ENCODE peak calls at places on chromosomes 11 and 22, in seven cellular contexts. B is A549, Y is K562, F is H1, P is endothelial cell of umbilical vein, I is HCT116, G is HepG2. R is an unnamed sample.

GRCh38 chr11:36095716-36096115 is 151.9 kb downstream of the LDLRAD3 start:
- DNase-seq in B (no peak), P (no peak), G (no peak), I (no peak), Y (no peak), F (no peak), R (no peak)

GRCh38 chr11:62030071-62030684 is 62.7 kb upstream of the FTH1 start:
- DNase-seq in G (no peak), I (no peak), Y (no peak), F (peak), B (no peak), P (no peak), R (no peak)

GRCh38 chr11:107562647-107563208 is 2.8 kb downstream of the ALKBH8 start:
- DNase-seq in Y (no peak), F (no peak), G (peak), P (peak), I (peak), B (peak), R (no peak)

GRCh38 chr11:2987881-2988280 is 4.2 kb downstream of the NAP1L4 start:
- DNase-seq in Y (no peak), G (no peak), I (no peak), P (peak), F (no peak), B (no peak), R (no peak)

GRCh38 chr11:16091862-16092261 is 264.5 kb downstream of the SOX6 start:
- DNase-seq in B (no peak), G (no peak), I (no peak), F (no peak), Y (no peak), P (no peak), R (no peak)

GRCh38 chr22:45162531-45162930 is 1.2 kb upstream of the NUP50 start:
- DNase-seq in F (no peak), B (no peak), Y (no peak), G (no peak), P (peak), I (no peak), R (no peak)

GRCh38 chr11:56799691-56800090 is 51.2 kb upstream of the OR9G4 start:
- DNase-seq in I (no peak), F (no peak), P (no peak), B (no peak), G (no peak), Y (no peak), R (no peak)

GRCh38 chr11:13380731-13381130 is 82.3 kb downstream of the BTBD10 start:
- DNase-seq in G (no peak), P (no peak), Y (no peak), F (no peak), I (no peak), B (no peak), R (no peak)

GRCh38 chr11:133945087-133945974 is 11.4 kb downstream of the IGSF9B start:
- DNase-seq in P (no peak), I (no peak), F (no peak), G (no peak), Y (no peak), B (no peak), R (peak)

GRCh38 chr11:17793642-17794170 is 59.1 kb downstream of the KCNC1 start:
- DNase-seq in B (no peak), P (no peak), Y (no peak), I (no peak), F (no peak), G (no peak), R (no peak)

GRCh38 chr11:70082829-70083228 is 4.7 kb downstream of the ANO1 start:
- DNase-seq in I (no peak), B (no peak), G (no peak), P (peak), F (no peak), Y (peak), R (no peak)

GRCh38 chr11:88402192-88402715 is 64.7 kb upstream of the CTSC start:
- DNase-seq in I (no peak), Y (no peak), G (no peak), F (no peak), P (peak), B (peak), R (no peak)

GRCh38 chr11:28585007-28585406 is 476.8 kb downstream of the METTL15 start:
- DNase-seq in Y (no peak), F (no peak), P (no peak), I (no peak), B (no peak), G (no peak), R (no peak)

GRCh38 chr11:129280027-129280811 is 88.1 kb upstream of the ARHGAP32 start:
- DNase-seq in F (no peak), I (no peak), B (no peak), Y (no peak), P (no peak), G (peak), R (peak)

GRCh38 chr11:77067776-77068460 is 1.1 kb downstream of the CAPN5 start:
- DNase-seq in G (no peak), P (no peak), B (no peak), F (no peak), I (no peak), Y (no peak), R (no peak)

GRCh38 chr22:49712195-49712791 is 115.4 kb downstream of the BRD1 start:
- DNase-seq in I (no peak), P (no peak), Y (peak), G (no peak), B (no peak), F (peak), R (no peak)

GRCh38 chr11:78313181-78313788 is 104.3 kb downstream of the GAB2 start:
- DNase-seq in I (peak), F (no peak), G (peak), P (peak), Y (no peak), B (no peak), R (no peak)

GRCh38 chr22:32020117-32020516 is 22.9 kb upstream of the SLC5A1 start:
- DNase-seq in F (no peak), Y (no peak), B (no peak), P (peak), I (peak), G (peak), R (no peak)

GRCh38 chr11:71927813-71928738 is at the start of gene XNDC1N:
- DNase-seq in I (peak), F (peak), G (peak), Y (peak), B (peak), P (peak), R (peak)

GRCh38 chr11:131841028-131841427 is 470.6 kb downstream of the NTM start:
- DNase-seq in P (peak), Y (no peak), I (no peak), G (no peak), B (no peak), F (no peak), R (no peak)

GRCh38 chr11:116862951-116863350 is 25.5 kb upstream of the APOA1 start:
- DNase-seq in G (no peak), Y (no peak), P (no peak), F (no peak), B (no peak), I (no peak), R (no peak)

GRCh38 chr11:12811861-12812260 is 137.6 kb downstream of the TEAD1 start:
- DNase-seq in F (no peak), B (no peak), P (no peak), I (no peak), Y (no peak), G (no peak), R (no peak)

GRCh38 chr11:65476632-65477270 is 22.1 kb upstream of the MALAT1 start:
- DNase-seq in P (peak), Y (no peak), B (no peak), I (no peak), G (no peak), F (no peak), R (no peak)

GRCh38 chr11:57462597-57462996 is 2.3 kb downstream of the RTN4RL2 start:
- DNase-seq in G (no peak), I (no peak), F (no peak), Y (no peak), P (no peak), B (no peak), R (no peak)

GRCh38 chr11:110526323-110526722 is 96.6 kb downstream of the FDX1 start:
- DNase-seq in I (no peak), G (no peak), B (no peak), Y (no peak), F (no peak), P (no peak), R (no peak)

GRCh38 chr22:20957691-20958440 is 9.2 kb upstream of the AIFM3 start:
- DNase-seq in G (no peak), I (no peak), B (peak), P (no peak), F (peak), Y (no peak), R (peak)

GRCh38 chr11:112453601-112454577 is 193.2 kb upstream of the PLET1 start:
- DNase-seq in I (peak), G (peak), F (peak), P (peak), Y (peak), B (peak), R (peak)

GRCh38 chr11:11769782-11770181 is 72.0 kb upstream of the USP47 start:
- DNase-seq in Y (no peak), I (no peak), F (no peak), B (no peak), G (no peak), P (no peak), R (no peak)

GRCh38 chr11:11770274-11770673 is 71.5 kb upstream of the USP47 start:
- DNase-seq in G (no peak), F (no peak), P (no peak), B (no peak), I (no peak), Y (no peak), R (no peak)

GRCh38 chr11:11770921-11771484 is 70.8 kb upstream of the USP47 start:
- DNase-seq in B (no peak), F (no peak), Y (no peak), G (no peak), I (no peak), P (no peak), R (no peak)

GRCh38 chr11:11774928-11775327 is 66.8 kb upstream of the USP47 start:
- DNase-seq in P (no peak), I (no peak), Y (no peak), F (no peak), G (no peak), B (no peak), R (no peak)

DNA sequence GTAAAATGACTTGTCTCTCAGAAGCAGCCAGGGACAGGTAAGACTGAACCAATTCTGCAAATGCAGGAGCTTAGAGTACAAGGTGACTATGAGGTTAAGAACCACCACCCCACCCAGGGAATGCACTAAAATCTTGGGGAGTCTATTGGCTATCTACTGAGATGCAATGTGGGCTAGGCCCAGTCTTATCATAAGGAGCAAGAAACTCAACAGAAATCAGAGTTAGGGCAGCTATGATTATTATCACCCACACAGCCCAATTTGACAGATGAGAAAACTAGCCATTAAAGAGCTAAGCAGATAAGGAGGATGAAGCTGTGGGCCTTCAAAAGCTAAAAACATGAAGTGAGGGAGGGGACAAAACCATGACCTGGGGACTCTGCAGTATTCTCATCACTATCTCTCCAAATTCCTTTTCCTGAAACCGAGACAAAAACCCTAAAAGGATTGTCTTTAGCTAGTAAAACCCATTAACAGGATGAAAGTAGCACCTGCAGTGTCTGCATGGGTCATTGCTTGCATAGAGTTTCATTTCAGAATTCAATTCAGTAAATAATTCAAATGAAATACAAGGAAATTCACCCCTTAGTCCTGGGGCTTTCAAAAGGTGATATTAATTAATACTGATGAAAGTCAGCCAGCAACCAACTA is 68.8 kb upstream of the USP47 start:
- DNase-seq in P (no peak), B (no peak), G (no peak), F (no peak), I (no peak), Y (no peak), R (no peak)
- H3K4me2 ChIP-seq in P (no peak), B (no peak), G (no peak), F (no peak), I (no peak), Y (no peak), R (no peak)

GRCh38 chr22:47355776-47356432 is 593.5 kb downstream of the TBC1D22A start:
- DNase-seq in P (no peak), I (no peak), B (no peak), G (no peak), Y (no peak), F (no peak), R (no peak)
- TF ChIP-seq MAX in P (no peak), I (no peak), B (no peak), G (no peak), Y (no peak), F (no peak), R (no peak)

DNA sequence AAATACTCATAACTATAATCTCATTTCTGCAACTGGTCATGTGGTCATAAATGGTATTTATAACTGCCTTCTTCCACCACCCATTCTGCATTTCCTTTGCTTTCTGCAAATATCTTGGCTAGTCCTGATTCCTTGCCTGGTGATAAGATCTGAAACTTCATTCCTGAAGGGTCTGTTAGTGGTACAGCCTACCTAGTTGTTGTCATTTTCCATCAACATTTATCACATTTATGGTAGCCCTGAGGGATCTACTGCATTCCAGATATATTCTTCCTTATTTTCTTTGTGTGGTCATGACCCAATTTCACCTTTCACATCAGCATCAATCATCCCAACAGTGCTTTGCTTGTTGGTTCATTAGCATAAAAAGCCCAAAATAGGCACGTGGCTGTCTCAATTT is 50.1 kb downstream of the DDX6 start:
- DNase-seq in I (no peak), G (no peak), B (no peak), Y (no peak), P (no peak), F (no peak), R (no peak)
- H3K4me2 ChIP-seq in I (no peak), G (no peak), B (no peak), Y (no peak), P (no peak), F (no peak), R (no peak)

GRCh38 chr11:200224-201003 is 6.8 kb downstream of the BET1L start:
- DNase-seq in P (no peak), G (no peak), B (no peak), F (peak), I (no peak), Y (no peak), R (no peak)
- TF ChIP-seq MAX in P (no peak), G (no peak), B (no peak), F (no peak), I (no peak), Y (no peak), R (no peak)

GRCh38 chr22:48021946-48022345 is 1259.5 kb downstream of the TBC1D22A start:
- DNase-seq in P (no peak), F (no peak), B (no peak), G (no peak), I (no peak), Y (no peak), R (no peak)
- H3K4me2 ChIP-seq in P (no peak), F (no peak), B (no peak), G (no peak), I (no peak), Y (no peak), R (no peak)

DNA sequence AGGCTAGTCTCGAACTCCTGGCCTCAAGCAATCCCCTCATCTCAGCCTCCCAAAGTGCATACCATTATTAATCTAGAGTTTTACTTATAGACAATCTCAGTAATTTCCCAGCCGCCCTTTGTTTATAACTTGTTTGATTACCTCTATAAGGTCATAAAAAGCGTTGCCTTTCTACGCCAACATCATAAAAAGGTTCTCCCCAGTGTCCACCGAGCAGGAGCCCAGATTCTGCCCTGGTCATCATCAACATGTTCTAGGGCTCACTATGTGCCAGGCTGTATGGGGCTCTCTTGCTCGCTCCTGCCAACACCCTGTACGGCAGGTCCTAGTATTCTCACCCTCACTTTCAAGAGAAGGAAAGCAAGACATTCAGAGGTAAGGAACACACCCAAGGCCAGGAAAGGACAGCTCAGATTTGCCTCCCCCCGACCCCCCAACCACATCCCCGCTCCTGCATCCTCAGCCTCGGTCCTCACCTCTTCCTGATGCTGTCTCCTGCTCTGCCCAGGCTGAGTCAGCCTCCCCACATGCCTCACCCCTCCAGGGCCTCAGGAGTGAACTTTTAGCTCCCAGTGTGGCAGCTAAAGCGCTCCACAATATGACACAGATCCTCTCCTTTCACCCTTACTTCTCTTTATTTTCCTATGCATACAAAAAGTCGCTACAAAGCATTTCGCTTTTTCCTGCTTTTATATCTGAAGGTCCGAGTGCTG is 14.3 kb downstream of the ARFGAP3 start:
- DNase-seq in I (no peak), B (no peak), P (no peak), F (no peak), Y (no peak), G (no peak), R (no peak)
- TF ChIP-seq MAX in I (no peak), B (no peak), P (no peak), F (no peak), Y (no peak), G (no peak), R (no peak)

GRCh38 chr11:82898242-82898641 is 2.0 kb downstream of the PRCP start:
- DNase-seq in I (no peak), B (no peak), Y (no peak), F (no peak), P (no peak), G (no peak), R (no peak)
- H3K4me2 ChIP-seq in I (no peak), B (no peak), Y (no peak), F (no peak), P (peak), G (peak), R (no peak)

GRCh38 chr11:86669424-86669823 is 3.0 kb downstream of the ME3 start:
- DNase-seq in B (no peak), I (no peak), G (no peak), Y (no peak), F (no peak), P (no peak), R (no peak)

GRCh38 chr11:86671386-86672006 is 920 bp downstream of the ME3 start:
- DNase-seq in Y (no peak), P (peak), I (no peak), G (no peak), B (peak), F (peak), R (no peak)

GRCh38 chr11:86668929-86669328 is 3.5 kb downstream of the ME3 start:
- DNase-seq in I (no peak), F (no peak), P (no peak), Y (no peak), B (no peak), G (no peak), R (no peak)

GRCh38 chr11:86672007-86672621 is at the start of gene ME3:
- DNase-seq in P (peak), G (no peak), B (peak), Y (no peak), F (peak), I (no peak), R (peak)

DNA sequence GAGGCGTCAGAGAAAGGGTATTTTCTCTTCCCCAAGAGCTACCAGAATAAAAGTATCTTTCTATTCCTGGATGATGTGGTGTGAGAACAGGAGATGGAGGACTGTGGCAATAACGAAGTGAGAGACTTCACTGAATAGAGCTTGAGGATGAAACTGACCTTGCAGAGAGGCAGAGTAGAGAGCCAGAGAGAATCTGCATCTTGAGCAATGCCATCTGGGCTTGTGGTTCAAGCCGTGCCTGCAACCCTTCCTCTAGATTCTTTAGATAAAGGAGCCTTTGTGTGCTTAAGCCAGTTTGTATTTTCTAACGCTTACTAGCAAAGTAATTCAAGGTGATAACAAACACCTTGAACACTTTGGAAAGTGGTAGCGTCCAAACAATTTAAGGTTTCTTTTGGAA is 2.2 kb downstream of the ME3 start:
- DNase-seq in P (no peak), Y (no peak), I (no peak), B (no peak), G (no peak), F (no peak), R (no peak)
- TF ChIP-seq MAX in P (no peak), Y (no peak), I (no peak), B (no peak), G (no peak), F (no peak), R (peak)

DNA sequence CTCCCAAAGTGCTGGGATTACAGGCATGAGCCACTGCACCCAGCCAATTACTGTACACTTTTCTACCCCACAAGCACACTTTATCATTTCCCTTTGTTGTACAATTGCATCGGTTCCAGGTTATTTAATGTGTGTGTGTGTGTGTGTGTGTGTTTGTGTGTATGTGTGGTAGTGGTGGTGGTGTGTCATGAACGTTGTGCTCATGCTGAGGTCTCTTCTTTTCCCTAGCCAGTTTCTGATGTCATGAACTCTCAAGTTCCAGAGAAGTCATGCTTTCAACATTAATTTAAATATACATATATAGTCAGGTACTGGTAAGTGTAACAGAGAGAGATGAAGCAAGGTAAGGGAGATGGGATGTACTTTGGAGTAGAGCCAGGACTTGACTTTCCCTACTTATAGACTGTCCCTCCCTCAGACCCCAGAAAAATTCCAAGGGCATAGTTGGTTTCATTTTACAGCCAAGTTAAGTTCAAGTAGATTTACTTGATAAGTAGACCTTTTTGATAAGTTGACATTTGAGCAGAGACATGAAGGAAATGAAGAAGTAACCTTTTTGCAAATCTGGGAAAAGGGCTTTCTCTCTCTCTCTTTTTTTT is 42.7 kb downstream of the WEE1 start:
- DNase-seq in Y (no peak), P (peak), B (no peak), F (no peak), G (no peak), I (no peak), R (no peak)
- H3K4me2 ChIP-seq in Y (no peak), P (no peak), B (no peak), F (no peak), G (no peak), I (no peak), R (peak)

R was measured in SK-N-SH.